ENCODE peak calls at places on chromosomes 11 and 22, in nine cellular contexts. One of them, this sample, is unnamed.

GRCh38 chr11:21582791-21583190 is 610.1 kb upstream of the ANO5 start:
- DNase-seq in thyroid gland: no peak
- DNase-seq in Peyer's patch: no peak
- DNase-seq in IMR-90: no peak
- DNase-seq in ovary: no peak
- DNase-seq in right lobe of liver: no peak
- DNase-seq in tibial nerve: no peak
- DNase-seq in breast epithelium: no peak
- DNase-seq in A549: no peak
- DNase-seq in this sample: no peak

GRCh38 chr22:25564320-25564978 is at the start of gene GRK3:
- DNase-seq in Peyer's patch: peak
- DNase-seq in IMR-90: peak
- DNase-seq in breast epithelium: peak
- DNase-seq in right lobe of liver: peak
- DNase-seq in tibial nerve: peak
- DNase-seq in thyroid gland: peak
- DNase-seq in ovary: peak
- DNase-seq in A549: peak
- DNase-seq in this sample: peak

GRCh38 chr11:66111158-66111557 is 41.1 kb downstream of the PACS1 start:
- DNase-seq in thyroid gland: no peak
- DNase-seq in A549: no peak
- DNase-seq in ovary: no peak
- DNase-seq in breast epithelium: no peak
- DNase-seq in IMR-90: no peak
- DNase-seq in Peyer's patch: no peak
- DNase-seq in tibial nerve: no peak
- DNase-seq in right lobe of liver: no peak
- DNase-seq in this sample: no peak

GRCh38 chr11:122491486-122491885 is 164.0 kb upstream of the UBASH3B start:
- DNase-seq in IMR-90: peak
- DNase-seq in thyroid gland: no peak
- DNase-seq in Peyer's patch: no peak
- DNase-seq in ovary: no peak
- DNase-seq in right lobe of liver: no peak
- DNase-seq in tibial nerve: no peak
- DNase-seq in breast epithelium: no peak
- DNase-seq in A549: no peak
- DNase-seq in this sample: no peak

GRCh38 chr11:124768914-124769313 is 6.8 kb upstream of the ESAM start:
- DNase-seq in breast epithelium: no peak
- DNase-seq in tibial nerve: no peak
- DNase-seq in Peyer's patch: no peak
- DNase-seq in A549: no peak
- DNase-seq in right lobe of liver: no peak
- DNase-seq in ovary: no peak
- DNase-seq in IMR-90: no peak
- DNase-seq in thyroid gland: no peak
- DNase-seq in this sample: no peak

GRCh38 chr11:30120045-30120589 is 103.3 kb upstream of the KCNA4 start:
- DNase-seq in IMR-90: no peak
- DNase-seq in tibial nerve: no peak
- DNase-seq in right lobe of liver: no peak
- DNase-seq in A549: no peak
- DNase-seq in thyroid gland: no peak
- DNase-seq in ovary: no peak
- DNase-seq in breast epithelium: no peak
- DNase-seq in Peyer's patch: no peak
- DNase-seq in this sample: no peak

GRCh38 chr22:38346506-38346905 is 29.3 kb upstream of the CSNK1E start:
- DNase-seq in A549: no peak
- DNase-seq in ovary: no peak
- DNase-seq in tibial nerve: no peak
- DNase-seq in IMR-90: no peak
- DNase-seq in right lobe of liver: peak
- DNase-seq in thyroid gland: no peak
- DNase-seq in breast epithelium: peak
- DNase-seq in Peyer's patch: peak
- DNase-seq in this sample: no peak

GRCh38 chr11:81005595-81005994 is 1564.8 kb upstream of the TENM4 start:
- DNase-seq in Peyer's patch: no peak
- DNase-seq in right lobe of liver: no peak
- DNase-seq in tibial nerve: no peak
- DNase-seq in breast epithelium: no peak
- DNase-seq in A549: peak
- DNase-seq in IMR-90: peak
- DNase-seq in thyroid gland: no peak
- DNase-seq in ovary: no peak
- DNase-seq in this sample: no peak

GRCh38 chr22:27111796-27112195 is 454.4 kb downstream of the MIAT start:
- DNase-seq in ovary: no peak
- DNase-seq in Peyer's patch: no peak
- DNase-seq in A549: no peak
- DNase-seq in tibial nerve: no peak
- DNase-seq in IMR-90: no peak
- DNase-seq in right lobe of liver: no peak
- DNase-seq in breast epithelium: no peak
- DNase-seq in thyroid gland: no peak
- DNase-seq in this sample: no peak

GRCh38 chr22:27115410-27115809 is 458.0 kb downstream of the MIAT start:
- DNase-seq in tibial nerve: no peak
- DNase-seq in IMR-90: no peak
- DNase-seq in right lobe of liver: no peak
- DNase-seq in thyroid gland: no peak
- DNase-seq in A549: no peak
- DNase-seq in breast epithelium: no peak
- DNase-seq in Peyer's patch: no peak
- DNase-seq in ovary: no peak
- DNase-seq in this sample: no peak

GRCh38 chr22:27114186-27114585 is 456.8 kb downstream of the MIAT start:
- DNase-seq in IMR-90: no peak
- DNase-seq in A549: no peak
- DNase-seq in breast epithelium: no peak
- DNase-seq in ovary: no peak
- DNase-seq in tibial nerve: no peak
- DNase-seq in Peyer's patch: no peak
- DNase-seq in thyroid gland: no peak
- DNase-seq in right lobe of liver: no peak
- DNase-seq in this sample: no peak

GRCh38 chr22:27112273-27112672 is 454.9 kb downstream of the MIAT start:
- DNase-seq in Peyer's patch: no peak
- DNase-seq in thyroid gland: no peak
- DNase-seq in A549: no peak
- DNase-seq in right lobe of liver: no peak
- DNase-seq in breast epithelium: no peak
- DNase-seq in tibial nerve: no peak
- DNase-seq in ovary: no peak
- DNase-seq in IMR-90: no peak
- DNase-seq in this sample: no peak

GRCh38 chr22:27113211-27114030 is 456.0 kb downstream of the MIAT start:
- DNase-seq in right lobe of liver: no peak
- DNase-seq in Peyer's patch: peak
- DNase-seq in thyroid gland: peak
- DNase-seq in ovary: no peak
- DNase-seq in IMR-90: peak
- DNase-seq in tibial nerve: peak
- DNase-seq in breast epithelium: no peak
- DNase-seq in A549: peak
- DNase-seq in this sample: peak
- H3K27ac ChIP-seq in right lobe of liver: peak
- H3K27ac ChIP-seq in Peyer's patch: no peak
- H3K27ac ChIP-seq in thyroid gland: peak
- H3K27ac ChIP-seq in ovary: no peak
- H3K27ac ChIP-seq in IMR-90: no peak
- H3K27ac ChIP-seq in tibial nerve: peak
- H3K27ac ChIP-seq in breast epithelium: peak
- H3K27ac ChIP-seq in A549: peak
- H3K27ac ChIP-seq in this sample: no peak

DNA sequence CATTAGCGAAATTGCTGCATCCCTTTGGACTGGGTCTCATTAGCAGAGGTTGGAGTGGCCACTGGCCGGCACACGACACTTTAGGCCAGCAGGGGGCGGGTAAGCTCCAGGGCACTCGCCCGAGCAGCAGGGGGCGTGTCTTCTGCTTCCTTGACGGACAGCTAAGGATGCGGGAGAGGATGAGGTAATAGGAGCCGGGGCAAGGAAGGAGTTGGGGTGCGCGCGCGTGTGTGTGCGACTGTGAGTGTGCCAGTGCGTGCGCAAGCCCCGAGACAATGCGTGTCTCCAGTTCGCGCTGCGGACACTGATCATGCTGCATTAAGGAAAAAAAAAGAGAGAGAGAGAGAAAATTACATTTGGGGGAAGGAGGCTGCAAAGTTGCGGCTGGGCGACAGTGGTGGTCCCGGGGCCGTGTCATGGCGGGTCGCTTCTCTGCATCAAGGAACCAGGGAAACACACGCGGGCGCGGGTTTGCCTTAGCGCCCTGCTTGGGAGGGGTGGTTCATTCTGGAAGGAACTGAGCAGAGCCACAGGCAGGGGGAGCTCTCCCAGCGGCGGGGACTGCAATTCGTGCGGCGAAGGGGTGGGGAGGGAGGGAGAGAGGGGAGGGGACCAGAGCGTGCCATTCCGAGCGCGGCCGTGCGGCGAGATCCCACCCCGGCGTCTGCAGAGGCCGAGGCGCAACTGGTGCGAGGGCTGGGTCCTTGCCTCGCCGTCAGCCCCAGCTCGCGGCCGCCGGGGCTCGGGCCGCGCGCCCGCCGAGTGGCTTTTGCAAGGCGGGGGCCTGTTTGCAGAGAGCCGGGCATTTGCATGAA is at the start of gene DTX4:
- DNase-seq in breast epithelium: peak
- DNase-seq in A549: peak
- DNase-seq in tibial nerve: peak
- DNase-seq in Peyer's patch: peak
- DNase-seq in IMR-90: peak
- DNase-seq in ovary: peak
- DNase-seq in right lobe of liver: peak
- DNase-seq in thyroid gland: peak
- DNase-seq in this sample: peak
- TF ChIP-seq POLR2A in breast epithelium: no peak
- TF ChIP-seq POLR2A in A549: peak
- TF ChIP-seq POLR2A in tibial nerve: peak
- TF ChIP-seq POLR2A in Peyer's patch: peak
- TF ChIP-seq POLR2A in IMR-90: peak
- TF ChIP-seq POLR2A in ovary: peak
- TF ChIP-seq POLR2A in right lobe of liver: peak
- TF ChIP-seq POLR2A in thyroid gland: peak
- TF ChIP-seq POLR2A in this sample: peak

GRCh38 chr11:62437616-62438015 is 18.8 kb downstream of the SCGB1A1 start:
- DNase-seq in IMR-90: no peak
- DNase-seq in right lobe of liver: no peak
- DNase-seq in breast epithelium: no peak
- DNase-seq in tibial nerve: no peak
- DNase-seq in Peyer's patch: no peak
- DNase-seq in thyroid gland: no peak
- DNase-seq in ovary: no peak
- DNase-seq in A549: no peak
- DNase-seq in this sample: no peak

GRCh38 chr11:62438641-62439040 is 19.8 kb downstream of the SCGB1A1 start:
- DNase-seq in right lobe of liver: no peak
- DNase-seq in tibial nerve: no peak
- DNase-seq in breast epithelium: no peak
- DNase-seq in ovary: no peak
- DNase-seq in Peyer's patch: peak
- DNase-seq in IMR-90: no peak
- DNase-seq in A549: no peak
- DNase-seq in thyroid gland: no peak
- DNase-seq in this sample: no peak

GRCh38 chr11:62433141-62433543 is 14.3 kb downstream of the SCGB1A1 start:
- DNase-seq in ovary: no peak
- DNase-seq in breast epithelium: no peak
- DNase-seq in right lobe of liver: no peak
- DNase-seq in thyroid gland: no peak
- DNase-seq in Peyer's patch: no peak
- DNase-seq in A549: no peak
- DNase-seq in IMR-90: no peak
- DNase-seq in tibial nerve: no peak
- DNase-seq in this sample: no peak

GRCh38 chr11:62433553-62434301 is 14.9 kb downstream of the SCGB1A1 start:
- DNase-seq in tibial nerve: peak
- DNase-seq in ovary: peak
- DNase-seq in IMR-90: no peak
- DNase-seq in Peyer's patch: no peak
- DNase-seq in right lobe of liver: no peak
- DNase-seq in thyroid gland: no peak
- DNase-seq in A549: no peak
- DNase-seq in breast epithelium: no peak
- DNase-seq in this sample: no peak

DNA sequence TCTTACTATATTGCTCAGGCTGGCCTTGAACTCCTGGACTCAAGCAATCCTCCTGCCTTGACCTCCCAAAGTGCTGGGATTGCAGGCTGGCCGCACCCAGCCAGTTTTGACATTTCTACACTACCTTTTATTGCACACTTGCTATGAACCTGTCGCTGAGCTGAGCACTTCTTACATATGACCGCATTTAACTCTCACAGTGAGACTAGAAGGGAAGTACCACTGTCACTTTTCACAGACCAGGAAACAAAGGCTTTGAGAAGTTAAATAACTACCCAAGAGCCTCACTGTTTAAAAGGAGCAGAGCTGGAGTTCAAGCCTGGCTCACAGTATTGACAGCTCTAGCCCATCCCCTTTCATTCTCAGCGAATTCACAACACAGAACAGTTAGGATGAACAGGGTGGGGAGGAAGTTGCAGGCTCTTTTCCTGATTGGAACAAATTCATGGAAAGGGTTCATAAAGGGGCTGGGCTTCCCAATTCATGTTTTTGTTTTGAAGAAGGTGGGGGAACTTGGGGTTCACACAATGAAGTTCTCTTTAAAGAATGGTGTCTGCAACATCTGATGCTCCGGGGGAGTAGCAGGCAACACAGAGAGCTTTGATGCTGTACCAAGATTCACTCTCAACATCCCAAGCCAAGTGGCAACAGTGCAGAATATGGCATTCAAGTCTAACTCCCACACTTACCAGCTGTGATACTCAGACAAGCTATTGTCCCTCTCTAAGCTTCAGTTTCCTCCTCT is 17.1 kb downstream of the SCGB1A1 start:
- DNase-seq in tibial nerve: no peak
- DNase-seq in IMR-90: no peak
- DNase-seq in right lobe of liver: no peak
- DNase-seq in A549: no peak
- DNase-seq in breast epithelium: no peak
- DNase-seq in Peyer's patch: no peak
- DNase-seq in ovary: peak
- DNase-seq in thyroid gland: no peak
- DNase-seq in this sample: no peak
- H3K27ac ChIP-seq in tibial nerve: peak
- H3K27ac ChIP-seq in IMR-90: no peak
- H3K27ac ChIP-seq in right lobe of liver: no peak
- H3K27ac ChIP-seq in A549: no peak
- H3K27ac ChIP-seq in breast epithelium: peak
- H3K27ac ChIP-seq in Peyer's patch: peak
- H3K27ac ChIP-seq in ovary: peak
- H3K27ac ChIP-seq in thyroid gland: peak
- H3K27ac ChIP-seq in this sample: no peak

GRCh38 chr11:75160880-75161279 is 10.0 kb downstream of the SLCO2B1 start:
- DNase-seq in A549: no peak
- DNase-seq in tibial nerve: no peak
- DNase-seq in breast epithelium: no peak
- DNase-seq in thyroid gland: no peak
- DNase-seq in IMR-90: no peak
- DNase-seq in ovary: no peak
- DNase-seq in right lobe of liver: no peak
- DNase-seq in Peyer's patch: no peak
- DNase-seq in this sample: no peak

GRCh38 chr11:75161506-75161905 is 10.6 kb downstream of the SLCO2B1 start:
- DNase-seq in A549: no peak
- DNase-seq in IMR-90: no peak
- DNase-seq in breast epithelium: no peak
- DNase-seq in right lobe of liver: no peak
- DNase-seq in tibial nerve: no peak
- DNase-seq in thyroid gland: no peak
- DNase-seq in Peyer's patch: no peak
- DNase-seq in ovary: no peak
- DNase-seq in this sample: no peak

GRCh38 chr11:75160328-75160757 is 9.4 kb downstream of the SLCO2B1 start:
- DNase-seq in breast epithelium: no peak
- DNase-seq in ovary: no peak
- DNase-seq in thyroid gland: peak
- DNase-seq in Peyer's patch: no peak
- DNase-seq in right lobe of liver: no peak
- DNase-seq in IMR-90: no peak
- DNase-seq in A549: no peak
- DNase-seq in tibial nerve: no peak
- DNase-seq in this sample: peak

GRCh38 chr11:75158241-75158640 is 7.3 kb downstream of the SLCO2B1 start:
- DNase-seq in thyroid gland: no peak
- DNase-seq in breast epithelium: no peak
- DNase-seq in tibial nerve: no peak
- DNase-seq in IMR-90: no peak
- DNase-seq in ovary: no peak
- DNase-seq in Peyer's patch: no peak
- DNase-seq in right lobe of liver: no peak
- DNase-seq in A549: no peak
- DNase-seq in this sample: no peak

DNA sequence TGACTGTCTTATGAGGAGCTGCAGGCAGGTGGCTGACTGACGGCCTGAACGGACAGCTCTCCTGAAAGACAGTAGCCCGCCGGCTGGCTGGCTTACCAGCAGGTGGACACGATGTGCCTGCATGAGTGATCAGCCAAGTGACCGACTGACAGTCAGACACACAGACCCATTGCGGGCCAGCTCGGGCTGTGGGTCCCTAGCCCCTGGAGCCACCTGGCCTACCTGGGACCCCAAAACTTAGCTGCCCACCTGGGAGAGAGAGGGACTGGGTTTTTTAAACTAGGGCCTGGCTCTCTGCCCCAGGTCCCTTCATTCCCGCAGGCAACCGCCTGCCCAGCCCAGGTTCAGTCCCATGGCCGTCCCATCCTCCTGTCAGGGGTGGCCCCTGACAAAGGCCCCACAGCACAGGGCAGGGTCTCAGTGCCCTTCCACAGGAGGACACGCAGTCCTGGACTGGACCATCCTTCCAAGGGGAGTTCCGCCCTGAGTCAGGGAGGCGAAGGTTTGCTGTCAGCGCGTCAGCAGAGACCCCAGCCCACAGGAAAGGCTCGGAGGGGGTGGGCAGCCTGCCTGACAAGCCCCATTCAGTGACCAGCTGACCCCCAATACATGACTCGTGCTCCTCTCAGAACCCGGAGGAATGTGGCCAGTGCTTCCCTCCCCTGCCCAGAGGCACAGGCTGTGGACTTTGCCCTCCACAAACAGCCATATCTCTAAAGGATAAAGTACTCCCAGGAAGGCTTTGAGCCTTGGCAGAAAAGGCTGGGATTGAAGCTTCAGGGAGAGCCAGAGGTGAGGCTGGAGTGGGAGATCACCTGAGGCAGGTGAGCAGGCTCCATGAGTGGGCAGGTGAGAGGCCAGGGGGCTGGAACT is 8.4 kb downstream of the SLCO2B1 start:
- DNase-seq in A549: no peak
- DNase-seq in IMR-90: no peak
- DNase-seq in breast epithelium: no peak
- DNase-seq in right lobe of liver: peak
- DNase-seq in tibial nerve: no peak
- DNase-seq in thyroid gland: no peak
- DNase-seq in Peyer's patch: peak
- DNase-seq in ovary: no peak
- DNase-seq in this sample: no peak
- TF ChIP-seq POLR2A in A549: no peak
- TF ChIP-seq POLR2A in IMR-90: no peak
- TF ChIP-seq POLR2A in breast epithelium: no peak
- TF ChIP-seq POLR2A in right lobe of liver: peak
- TF ChIP-seq POLR2A in tibial nerve: no peak
- TF ChIP-seq POLR2A in thyroid gland: no peak
- TF ChIP-seq POLR2A in Peyer's patch: peak
- TF ChIP-seq POLR2A in ovary: no peak
- TF ChIP-seq POLR2A in this sample: no peak

This sample was measured in heart left ventricle.